ENCODE peak calls at places on chromosome 17, in eight cellular contexts. B is BJ, S is neural progenitor cell, V is cardiac fibroblast, N is astrocyte of the spinal cord, O is AG04450, G is lower leg skin, Q is SK-N-SH. F is an unnamed sample.

GRCh38 chr17:60305141-60305540 is 86.8 kb downstream of the USP32 start:
- DNase-seq in O (no peak), N (no peak), B (no peak), G (no peak), V (no peak), S (no peak), Q (no peak), F (no peak)

GRCh38 chr17:33730131-33730530 is 437.0 kb upstream of the ASIC2 start:
- DNase-seq in O (no peak), N (no peak), Q (no peak), S (no peak), V (no peak), G (no peak), B (no peak), F (no peak)

GRCh38 chr17:27577884-27578717 is 52.9 kb upstream of the LGALS9 start:
- DNase-seq in G (no peak), S (no peak), Q (peak), B (no peak), N (no peak), V (no peak), O (no peak), F (peak)

GRCh38 chr17:45753645-45754225 is 30.4 kb upstream of the CRHR1 start:
- DNase-seq in N (no peak), V (no peak), O (no peak), Q (no peak), G (no peak), B (no peak), S (no peak), F (no peak)

GRCh38 chr17:29933379-29933778 is 3.4 kb upstream of the SSH2 start:
- DNase-seq in V (peak), B (no peak), S (peak), O (no peak), N (peak), G (no peak), Q (no peak), F (peak)

GRCh38 chr17:56912105-56912999 is 1.5 kb downstream of the TRIM25 start:
- DNase-seq in V (peak), N (no peak), S (no peak), B (no peak), O (no peak), G (peak), Q (no peak), F (no peak)

GRCh38 chr17:66399441-66399840 is 97.0 kb downstream of the PRKCA start:
- DNase-seq in Q (no peak), S (no peak), N (no peak), V (no peak), B (no peak), G (no peak), O (no peak), F (no peak)

GRCh38 chr17:67007266-67007665 is 37.1 kb upstream of the CACNG1 start:
- DNase-seq in G (no peak), B (no peak), N (no peak), O (no peak), V (no peak), Q (no peak), S (no peak), F (no peak)

GRCh38 chr17:47978324-47978723 is 7.4 kb downstream of the CDK5RAP3 start:
- DNase-seq in S (peak), V (peak), G (no peak), N (peak), Q (peak), O (peak), B (no peak), F (peak)

GRCh38 chr17:4195306-4195705 is 52.3 kb downstream of the CYB5D2 start:
- DNase-seq in S (no peak), O (no peak), G (no peak), Q (no peak), V (peak), N (peak), B (no peak), F (peak)

GRCh38 chr17:79985361-79985760 is 50.3 kb downstream of the TBC1D16 start:
- DNase-seq in B (no peak), N (no peak), S (no peak), V (no peak), Q (no peak), O (no peak), G (no peak), F (no peak)

GRCh38 chr17:70119961-70120360 is 44.9 kb downstream of the KCNJ16 start:
- DNase-seq in Q (no peak), N (no peak), G (no peak), S (no peak), O (no peak), B (no peak), V (peak), F (peak)

GRCh38 chr17:13244511-13244910 is 226.7 kb upstream of the ELAC2 start:
- DNase-seq in N (no peak), S (no peak), O (no peak), G (no peak), B (no peak), V (peak), Q (no peak), F (no peak)

GRCh38 chr17:61405047-61405685 is 5.5 kb downstream of the TBX2 start:
- DNase-seq in B (no peak), N (no peak), Q (peak), O (no peak), G (no peak), V (peak), S (peak), F (no peak)

GRCh38 chr17:30922235-30922993 is 669 bp downstream of the ADAP2 start:
- DNase-seq in Q (peak), N (no peak), O (no peak), S (peak), G (no peak), V (no peak), B (no peak), F (no peak)

GRCh38 chr17:7220593-7221280 is 999 bp downstream of the ACADVL start:
- DNase-seq in N (peak), O (no peak), S (peak), Q (peak), B (no peak), G (no peak), V (peak), F (peak)

GRCh38 chr17:21199311-21199710 is 14.7 kb downstream of the TMEM11 start:
- DNase-seq in B (peak), Q (no peak), G (no peak), N (peak), O (no peak), V (peak), S (peak), F (peak)

GRCh38 chr17:35612924-35613521 is 25.9 kb downstream of the AP2B1 start:
- DNase-seq in O (no peak), B (no peak), G (peak), Q (peak), S (peak), N (peak), V (peak), F (peak)

GRCh38 chr17:50056217-50056960 is 479 bp downstream of the ITGA3 start:
- DNase-seq in V (peak), G (peak), O (no peak), Q (peak), B (no peak), S (peak), N (peak), F (peak)

GRCh38 chr17:610285-610684 is 104.4 kb downstream of the VPS53 start:
- DNase-seq in Q (no peak), O (no peak), G (no peak), V (no peak), N (no peak), B (no peak), S (no peak), F (no peak)

GRCh38 chr17:53628011-53628410 is 194.7 kb upstream of the KIF2B start:
- DNase-seq in V (peak), G (no peak), B (no peak), Q (no peak), O (no peak), S (no peak), N (peak), F (peak)

GRCh38 chr17:77734371-77735050 is 224.0 kb upstream of the TNRC6C start:
- DNase-seq in S (peak), V (peak), B (no peak), G (peak), O (no peak), Q (peak), N (no peak), F (peak)

GRCh38 chr17:59154335-59154720 is 658 bp downstream of the SKA2 start:
- DNase-seq in G (peak), S (peak), Q (peak), B (no peak), O (no peak), V (peak), N (no peak), F (peak)

GRCh38 chr17:39009471-39010085 is 42.4 kb upstream of the FBXO47 start:
- DNase-seq in Q (no peak), S (no peak), G (no peak), N (no peak), B (no peak), O (no peak), V (no peak), F (no peak)

GRCh38 chr17:6178959-6179358 is 108.8 kb downstream of the WSCD1 start:
- DNase-seq in S (no peak), Q (no peak), V (no peak), N (no peak), G (no peak), B (no peak), O (no peak), F (no peak)

GRCh38 chr17:6108382-6108781 is 38.2 kb downstream of the WSCD1 start:
- DNase-seq in Q (no peak), G (no peak), V (no peak), S (no peak), B (no peak), O (no peak), N (no peak), F (no peak)

GRCh38 chr17:81833921-81834830 is 674 bp downstream of the PPP1R27 start:
- DNase-seq in V (no peak), O (no peak), B (no peak), Q (no peak), G (no peak), S (no peak), N (no peak), F (no peak)

GRCh38 chr17:81831563-81831956 is 1.5 kb downstream of the MCRIP1 start:
- DNase-seq in Q (no peak), G (no peak), N (no peak), O (no peak), S (no peak), V (no peak), B (no peak), F (no peak)

GRCh38 chr17:81832608-81833159 is 407 bp downstream of the MCRIP1 start:
- DNase-seq in Q (peak), B (no peak), N (peak), S (no peak), O (no peak), G (no peak), V (peak), F (no peak)

GRCh38 chr17:81833160-81833920 is at the start of gene MCRIP1:
- DNase-seq in Q (peak), B (peak), S (peak), G (peak), O (peak), N (peak), V (peak), F (peak)

GRCh38 chr17:81831957-81832607 is 1.0 kb downstream of the MCRIP1 start:
- DNase-seq in N (peak), G (no peak), O (no peak), B (no peak), Q (no peak), V (peak), S (no peak), F (no peak)
- H3K4me3 ChIP-seq in N (peak), G (peak), O (peak), B (peak), Q (peak), V (peak), S (peak), F (peak)

GRCh38 chr17:83092186-83092585 is 12.8 kb downstream of the METRNL start:
- DNase-seq in B (no peak), S (no peak), O (no peak), V (no peak), Q (no peak), G (no peak), N (no peak), F (no peak)

GRCh38 chr17:83093506-83093905 is 14.1 kb downstream of the METRNL start:
- DNase-seq in Q (no peak), V (no peak), N (no peak), G (no peak), O (no peak), S (no peak), B (no peak), F (no peak)

GRCh38 chr17:83094291-83094690 is 14.9 kb downstream of the METRNL start:
- DNase-seq in V (no peak), G (no peak), B (no peak), S (no peak), Q (no peak), N (no peak), O (no peak), F (no peak)

GRCh38 chr17:83091257-83092141 is 12.1 kb downstream of the METRNL start:
- DNase-seq in Q (no peak), N (no peak), G (peak), O (no peak), S (no peak), V (no peak), B (no peak), F (no peak)

GRCh38 chr17:83092931-83093330 is 13.5 kb downstream of the METRNL start:
- DNase-seq in V (no peak), Q (no peak), G (no peak), O (no peak), S (no peak), N (no peak), B (no peak), F (no peak)
- TF ChIP-seq CTCF in V (no peak), Q (no peak), G (no peak), O (no peak), S (no peak), N (no peak), B (no peak), F (no peak)

GRCh38 chr17:74981318-74981978 is 6.0 kb upstream of the CDR2L start:
- DNase-seq in Q (no peak), V (no peak), O (no peak), G (no peak), S (no peak), B (no peak), N (no peak), F (no peak)
- H3K4me3 ChIP-seq in Q (peak), V (peak), O (peak), G (peak), S (peak), B (peak), N (peak), F (peak)

GRCh38 chr17:82415336-82415735 is 2.8 kb upstream of the HEXD start:
- DNase-seq in S (no peak), V (no peak), G (no peak), N (no peak), B (no peak), O (no peak), Q (no peak), F (no peak)

GRCh38 chr17:82416264-82416663 is 1.9 kb upstream of the HEXD start:
- DNase-seq in G (no peak), N (no peak), O (no peak), Q (no peak), B (no peak), S (no peak), V (no peak), F (no peak)

GRCh38 chr17:82415786-82416185 is 2.4 kb upstream of the HEXD start:
- DNase-seq in N (no peak), G (no peak), S (no peak), B (no peak), Q (no peak), V (no peak), O (no peak), F (no peak)

GRCh38 chr17:82418001-82418986 is at the start of the genes HEXD and OGFOD3:
- DNase-seq in Q (peak), G (no peak), V (peak), N (peak), B (no peak), O (no peak), S (peak), F (peak)

DNA sequence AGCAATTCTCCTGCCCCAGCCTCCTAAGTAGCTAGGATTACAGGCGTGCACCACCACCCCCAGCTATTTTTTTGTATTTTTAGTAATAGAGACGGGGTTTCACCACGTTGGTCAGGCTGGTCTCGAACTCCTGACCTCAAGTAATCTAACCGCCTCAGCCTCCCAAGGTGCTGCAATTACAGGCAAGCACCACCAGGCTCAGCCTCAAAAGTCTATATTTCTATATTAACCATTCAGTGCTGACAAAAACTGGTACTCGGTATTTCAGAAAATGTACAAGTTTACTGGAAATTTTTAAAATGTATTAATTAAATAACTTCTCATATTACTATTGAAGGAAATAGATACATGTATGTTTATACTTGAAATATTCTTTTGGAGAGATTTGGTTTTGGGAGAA is 1.4 kb upstream of the HEXD start:
- DNase-seq in N (no peak), V (no peak), G (no peak), Q (no peak), O (no peak), B (no peak), S (no peak), F (no peak)
- TF ChIP-seq CTCF in N (peak), V (peak), G (no peak), Q (peak), O (peak), B (no peak), S (peak), F (peak)

F was measured in fibroblast of pulmonary artery.